ENCODE peak calls at places on chromosomes 12 and 14, in seven cellular contexts. One of them, this sample, is unnamed.

GRCh38 chr12:128551266-128552025 is 272.3 kb downstream of the SLC15A4 start:
- DNase-seq in CD8-positive, alpha-beta T cell: no peak
- DNase-seq in T-cell: no peak
- DNase-seq in amniotic stem cell: no peak
- DNase-seq in activated CD8-positive, alpha-beta memory T cell treated with anti-CD3 and anti-CD28 coated beads for 4 hours: no peak
- DNase-seq in germinal center: no peak
- DNase-seq in right atrium auricular region: no peak
- DNase-seq in this sample: no peak

GRCh38 chr12:105031061-105031807 is 45.1 kb downstream of the NOPCHAP1 start:
- DNase-seq in CD8-positive, alpha-beta T cell: no peak
- DNase-seq in right atrium auricular region: no peak
- DNase-seq in amniotic stem cell: no peak
- DNase-seq in activated CD8-positive, alpha-beta memory T cell treated with anti-CD3 and anti-CD28 coated beads for 4 hours: no peak
- DNase-seq in germinal center: no peak
- DNase-seq in T-cell: no peak
- DNase-seq in this sample: no peak

GRCh38 chr12:106841471-106842302 is 67.2 kb downstream of the RIC8B start:
- DNase-seq in activated CD8-positive, alpha-beta memory T cell treated with anti-CD3 and anti-CD28 coated beads for 4 hours: no peak
- DNase-seq in germinal center: peak; percentile 43
- DNase-seq in T-cell: peak; percentile 0
- DNase-seq in right atrium auricular region: no peak
- DNase-seq in amniotic stem cell: peak; percentile 11
- DNase-seq in CD8-positive, alpha-beta T cell: peak; percentile 39
- DNase-seq in this sample: peak; percentile 66

GRCh38 chr12:47356129-47356622 is 276.4 kb upstream of the AMIGO2 start:
- DNase-seq in germinal center: peak; percentile 69
- DNase-seq in CD8-positive, alpha-beta T cell: no peak
- DNase-seq in T-cell: no peak
- DNase-seq in activated CD8-positive, alpha-beta memory T cell treated with anti-CD3 and anti-CD28 coated beads for 4 hours: no peak
- DNase-seq in right atrium auricular region: no peak
- DNase-seq in amniotic stem cell: no peak
- DNase-seq in this sample: no peak

GRCh38 chr12:116525418-116526001 is 33.7 kb upstream of the MAP1LC3B2 start:
- DNase-seq in activated CD8-positive, alpha-beta memory T cell treated with anti-CD3 and anti-CD28 coated beads for 4 hours: no peak
- DNase-seq in amniotic stem cell: peak; percentile 77
- DNase-seq in T-cell: no peak
- DNase-seq in right atrium auricular region: peak; percentile 87
- DNase-seq in CD8-positive, alpha-beta T cell: no peak
- DNase-seq in germinal center: no peak
- DNase-seq in this sample: no peak

GRCh38 chr12:18567787-18568186 is 170.0 kb downstream of the PLCZ1 start:
- DNase-seq in germinal center: no peak
- DNase-seq in amniotic stem cell: no peak
- DNase-seq in activated CD8-positive, alpha-beta memory T cell treated with anti-CD3 and anti-CD28 coated beads for 4 hours: no peak
- DNase-seq in right atrium auricular region: no peak
- DNase-seq in T-cell: no peak
- DNase-seq in CD8-positive, alpha-beta T cell: no peak
- DNase-seq in this sample: no peak

GRCh38 chr14:96098309-96098998 is 59.3 kb downstream of the C14orf132 start:
- DNase-seq in amniotic stem cell: peak; percentile 38
- DNase-seq in germinal center: no peak
- DNase-seq in CD8-positive, alpha-beta T cell: no peak
- DNase-seq in T-cell: no peak
- DNase-seq in right atrium auricular region: no peak
- DNase-seq in activated CD8-positive, alpha-beta memory T cell treated with anti-CD3 and anti-CD28 coated beads for 4 hours: no peak
- DNase-seq in this sample: peak; percentile 46

GRCh38 chr14:94062344-94062904 is 18.6 kb downstream of the DDX24 start:
- DNase-seq in right atrium auricular region: no peak
- DNase-seq in activated CD8-positive, alpha-beta memory T cell treated with anti-CD3 and anti-CD28 coated beads for 4 hours: no peak
- DNase-seq in CD8-positive, alpha-beta T cell: peak; percentile 6
- DNase-seq in amniotic stem cell: no peak
- DNase-seq in germinal center: no peak
- DNase-seq in T-cell: no peak
- DNase-seq in this sample: no peak

GRCh38 chr14:66228267-66228970 is 257.8 kb upstream of the CCDC196 start:
- DNase-seq in germinal center: no peak
- DNase-seq in activated CD8-positive, alpha-beta memory T cell treated with anti-CD3 and anti-CD28 coated beads for 4 hours: no peak
- DNase-seq in T-cell: no peak
- DNase-seq in amniotic stem cell: no peak
- DNase-seq in right atrium auricular region: no peak
- DNase-seq in CD8-positive, alpha-beta T cell: no peak
- DNase-seq in this sample: no peak

GRCh38 chr14:85482549-85482948 is 47.4 kb upstream of the FLRT2 start:
- DNase-seq in germinal center: no peak
- DNase-seq in right atrium auricular region: no peak
- DNase-seq in T-cell: no peak
- DNase-seq in CD8-positive, alpha-beta T cell: no peak
- DNase-seq in activated CD8-positive, alpha-beta memory T cell treated with anti-CD3 and anti-CD28 coated beads for 4 hours: no peak
- DNase-seq in amniotic stem cell: no peak
- DNase-seq in this sample: no peak

GRCh38 chr12:40105265-40105514 is 691 bp downstream of the SLC2A13 start:
- DNase-seq in T-cell: no peak
- DNase-seq in amniotic stem cell: no peak
- DNase-seq in right atrium auricular region: peak; percentile 63
- DNase-seq in CD8-positive, alpha-beta T cell: no peak
- DNase-seq in germinal center: no peak
- DNase-seq in activated CD8-positive, alpha-beta memory T cell treated with anti-CD3 and anti-CD28 coated beads for 4 hours: no peak
- DNase-seq in this sample: no peak

GRCh38 chr14:91875515-91876286 is 8.4 kb upstream of the TC2N start:
- DNase-seq in amniotic stem cell: no peak
- DNase-seq in germinal center: no peak
- DNase-seq in right atrium auricular region: no peak
- DNase-seq in CD8-positive, alpha-beta T cell: no peak
- DNase-seq in activated CD8-positive, alpha-beta memory T cell treated with anti-CD3 and anti-CD28 coated beads for 4 hours: no peak
- DNase-seq in T-cell: no peak
- DNase-seq in this sample: no peak

GRCh38 chr12:78156751-78157150 is 326.1 kb downstream of the NAV3 start:
- DNase-seq in T-cell: no peak
- DNase-seq in activated CD8-positive, alpha-beta memory T cell treated with anti-CD3 and anti-CD28 coated beads for 4 hours: no peak
- DNase-seq in right atrium auricular region: no peak
- DNase-seq in CD8-positive, alpha-beta T cell: no peak
- DNase-seq in amniotic stem cell: no peak
- DNase-seq in germinal center: no peak
- DNase-seq in this sample: no peak

GRCh38 chr12:114902665-114903393 is 218.9 kb upstream of the TBX3 start:
- DNase-seq in right atrium auricular region: no peak
- DNase-seq in germinal center: no peak
- DNase-seq in CD8-positive, alpha-beta T cell: no peak
- DNase-seq in activated CD8-positive, alpha-beta memory T cell treated with anti-CD3 and anti-CD28 coated beads for 4 hours: no peak
- DNase-seq in T-cell: no peak
- DNase-seq in amniotic stem cell: peak; percentile 68
- DNase-seq in this sample: no peak